ENCODE peak calls at places on chromosomes 11 and 22, in six cellular contexts. Y, C, F, G, V and H are unnamed samples.

GRCh38 chr22:45235851-45236342 is 4.8 kb downstream of the KIAA0930 start:
- ATAC-seq in Y (no peak), C (no peak), F (no peak), G (no peak), V (no peak), H (no peak)

GRCh38 chr11:16338397-16338796 is 17.9 kb downstream of the SOX6 start:
- ATAC-seq in Y (no peak), C (no peak), F (no peak), G (no peak), V (no peak), H (no peak)

GRCh38 chr22:22507743-22508273 is 734 bp downstream of the ZNF280B start:
- ATAC-seq in Y (no peak), C (no peak), F (no peak), G (no peak), V (no peak), H (no peak)

GRCh38 chr22:44587004-44587793 is 89.2 kb upstream of the RTL6 start:
- ATAC-seq in Y (peak), C (no peak), F (no peak), G (no peak), V (no peak), H (peak)

GRCh38 chr11:123251656-123252344 is 56.8 kb upstream of the CLMP start:
- ATAC-seq in Y (no peak), C (no peak), F (peak), G (peak), V (no peak), H (peak)

GRCh38 chr11:46916669-46917108 is 1.7 kb downstream of the LRP4 start:
- ATAC-seq in Y (peak), C (peak), F (peak), G (peak), V (peak), H (peak)

GRCh38 chr11:69003301-69003865 is 9.7 kb downstream of the MRGPRF start:
- ATAC-seq in Y (no peak), C (no peak), F (no peak), G (no peak), V (no peak), H (no peak)

GRCh38 chr11:115333106-115333505 is 171.1 kb downstream of the CADM1 start:
- ATAC-seq in Y (no peak), C (peak), F (no peak), G (no peak), V (no peak), H (no peak)

GRCh38 chr22:41116342-41116741 is 23.9 kb downstream of the EP300 start:
- ATAC-seq in Y (no peak), C (no peak), F (no peak), G (no peak), V (no peak), H (no peak)

GRCh38 chr11:56932572-56933235 is 56.0 kb upstream of the OR5AK2 start:
- ATAC-seq in Y (no peak), C (no peak), F (no peak), G (no peak), V (peak), H (peak)

GRCh38 chr11:125724125-125724524 is 22.0 kb upstream of the PATE1 start:
- ATAC-seq in Y (peak), C (no peak), F (no peak), G (no peak), V (no peak), H (no peak)

GRCh38 chr11:128565881-128566280 is 21.5 kb downstream of the ETS1 start:
- ATAC-seq in Y (no peak), C (no peak), F (no peak), G (no peak), V (no peak), H (no peak)

GRCh38 chr11:86741489-86742435 is 58.6 kb upstream of the PRSS23 start:
- ATAC-seq in Y (no peak), C (peak), F (no peak), G (no peak), V (peak), H (peak)

GRCh38 chr11:7635137-7635536 is 38.2 kb downstream of the CYB5R2 start:
- ATAC-seq in Y (no peak), C (no peak), F (no peak), G (no peak), V (no peak), H (no peak)

GRCh38 chr11:61347916-61348461 is 13.7 kb downstream of the CYB561A3 start:
- ATAC-seq in Y (peak), C (no peak), F (no peak), G (no peak), V (no peak), H (peak)

GRCh38 chr11:6633422-6634408 is 14.5 kb upstream of the TPP1 start:
- ATAC-seq in Y (no peak), C (no peak), F (no peak), G (peak), V (no peak), H (no peak)

GRCh38 chr11:47332303-47332711 is 20.2 kb downstream of the MYBPC3 start:
- ATAC-seq in Y (peak), C (no peak), F (no peak), G (no peak), V (no peak), H (no peak)

GRCh38 chr11:47448566-47449427 is at the start of gene RAPSN:
- ATAC-seq in Y (no peak), C (peak), F (no peak), G (peak), V (no peak), H (peak)

GRCh38 chr11:61910473-61911123 is 6.8 kb downstream of the RAB3IL1 start:
- ATAC-seq in Y (no peak), C (no peak), F (no peak), G (no peak), V (no peak), H (no peak)

GRCh38 chr22:41565403-41566054 is 4.7 kb downstream of the CSDC2 start:
- ATAC-seq in Y (no peak), C (peak), F (no peak), G (no peak), V (peak), H (peak)

GRCh38 chr11:67463680-67464410 is 5.2 kb downstream of the TMEM134 start:
- ATAC-seq in Y (no peak), C (peak), F (peak), G (peak), V (no peak), H (peak)